ENCODE peak calls at places on chromosome 17, in ten cellular contexts. S is lower leg skin, A is NCI-H774, G is choroid plexus epithelial cell, E is caudate nucleus, W is amniotic stem cell, I is HCEC 1CT, O is GM12891, P is colonic mucosa, D is stromal cell of bone marrow. Y is an unnamed sample.

GRCh38 chr17:71338396-71338795 is 782.4 kb upstream of the SOX9 start:
- DNase-seq in G (peak), W (no peak), I (peak), E (no peak), A (no peak), P (peak), O (no peak), S (no peak), D (no peak), Y (no peak)

GRCh38 chr17:18959845-18960240 is 7.9 kb downstream of the SLC5A10 start:
- DNase-seq in A (no peak), D (no peak), S (no peak), E (no peak), W (no peak), G (no peak), P (no peak), O (no peak), I (no peak), Y (no peak)

GRCh38 chr17:11948791-11949190 is 48.5 kb downstream of the ZNF18 start:
- DNase-seq in W (peak), S (no peak), D (peak), E (no peak), P (no peak), I (peak), A (no peak), G (peak), O (no peak), Y (no peak)

GRCh38 chr17:44071772-44072171 is 1.2 kb downstream of the G6PC3 start:
- DNase-seq in O (no peak), G (no peak), S (peak), D (no peak), A (no peak), E (no peak), W (no peak), P (no peak), I (no peak), Y (no peak)

GRCh38 chr17:47244697-47245096 is 8.9 kb upstream of the ITGB3 start:
- DNase-seq in I (no peak), E (no peak), S (no peak), O (no peak), D (no peak), W (no peak), A (no peak), G (no peak), P (no peak), Y (no peak)

GRCh38 chr17:79065105-79065670 is 9.4 kb upstream of the ENGASE start:
- DNase-seq in E (no peak), G (peak), S (no peak), A (peak), W (no peak), I (peak), P (peak), D (no peak), O (no peak), Y (no peak)

GRCh38 chr17:1275962-1276736 is 3.3 kb upstream of the TRARG1 start:
- DNase-seq in O (peak), I (peak), E (no peak), A (no peak), D (no peak), S (peak), W (peak), P (peak), G (peak), Y (no peak)

GRCh38 chr17:62616993-62617893 is 10.2 kb upstream of the MRC2 start:
- DNase-seq in S (no peak), P (no peak), D (no peak), I (no peak), W (no peak), A (no peak), E (no peak), O (no peak), G (peak), Y (no peak)

GRCh38 chr17:75544250-75544649 is 18.8 kb downstream of the LLGL2 start:
- DNase-seq in P (no peak), O (no peak), E (no peak), D (no peak), G (no peak), S (no peak), A (no peak), I (no peak), W (no peak), Y (no peak)

GRCh38 chr17:66272699-66273390 is 29.6 kb upstream of the PRKCA start:
- DNase-seq in W (peak), A (no peak), G (peak), E (no peak), P (no peak), D (peak), O (no peak), S (no peak), I (peak), Y (no peak)

GRCh38 chr17:34081269-34081668 is 173.8 kb upstream of the CCL2 start:
- DNase-seq in S (no peak), P (no peak), I (no peak), O (peak), D (no peak), E (no peak), A (no peak), G (peak), W (no peak), Y (no peak)

GRCh38 chr17:77036841-77037381 is 103.9 kb upstream of the SEC14L1 start:
- DNase-seq in E (no peak), O (no peak), I (no peak), A (peak), S (no peak), G (no peak), W (no peak), D (peak), P (no peak), Y (no peak)

GRCh38 chr17:33498069-33498468 is 205.0 kb upstream of the ASIC2 start:
- DNase-seq in S (peak), E (no peak), I (no peak), O (no peak), G (peak), P (no peak), D (no peak), A (no peak), W (no peak), Y (no peak)

Y was measured in NCI-H2029.